ENCODE peak calls at places on chromosome 19, in six cellular contexts. J is spleen, L is astrocyte, N is mammary epithelial cell, V is uterus, W is skeletal muscle cell. X is an unnamed sample.

GRCh38 chr19:46416077-46416709 is 2.8 kb upstream of the CCDC8 start:
- DNase-seq in J (peak), L (peak), N (peak), V (peak), W (peak), X (no peak)

GRCh38 chr19:35903550-35904179 is 1.3 kb downstream of the HCST start:
- DNase-seq in J (peak), L (peak), N (peak), V (peak), W (peak), X (peak)

GRCh38 chr19:6736169-6736916 is 1.0 kb downstream of the GPR108 start:
- DNase-seq in J (peak), L (peak), N (peak), V (peak), W (peak), X (peak)

GRCh38 chr19:35395762-35396199 is 24.9 kb downstream of the GPR42 start:
- DNase-seq in J (no peak), L (no peak), N (no peak), V (no peak), W (no peak), X (no peak)

GRCh38 chr19:4366666-4367335 is 23.4 kb downstream of the MPND start:
- DNase-seq in J (peak), L (no peak), N (no peak), V (no peak), W (no peak), X (no peak)

GRCh38 chr19:44585371-44586141 is 27.8 kb upstream of the IGSF23 start:
- DNase-seq in J (no peak), L (peak), N (peak), V (no peak), W (no peak), X (no peak)

GRCh38 chr19:16447015-16447384 is 24.8 kb downstream of the EPS15L1 start:
- DNase-seq in J (peak), L (peak), N (peak), V (peak), W (peak), X (peak)

GRCh38 chr19:5627395-5627904 is 4.6 kb downstream of the SAFB start:
- DNase-seq in J (peak), L (peak), N (no peak), V (no peak), W (no peak), X (no peak)

GRCh38 chr19:4370418-4371041 is 27.2 kb downstream of the MPND start:
- DNase-seq in J (no peak), L (no peak), N (no peak), V (no peak), W (no peak), X (no peak)

GRCh38 chr19:12777217-12778019 is 2.1 kb upstream of the HOOK2 start:
- DNase-seq in J (peak), L (no peak), N (peak), V (peak), W (no peak), X (no peak)

GRCh38 chr19:35013820-35014754 is 14.0 kb downstream of the GRAMD1A start:
- DNase-seq in J (peak), L (no peak), N (no peak), V (no peak), W (no peak), X (no peak)

GRCh38 chr19:1133471-1133929 is 29.7 kb downstream of the GPX4 start:
- DNase-seq in J (no peak), L (no peak), N (no peak), V (no peak), W (no peak), X (no peak)
- H3K4me3 ChIP-seq in J (peak), L (no peak), N (no peak), V (no peak), W (no peak), X (no peak)

DNA sequence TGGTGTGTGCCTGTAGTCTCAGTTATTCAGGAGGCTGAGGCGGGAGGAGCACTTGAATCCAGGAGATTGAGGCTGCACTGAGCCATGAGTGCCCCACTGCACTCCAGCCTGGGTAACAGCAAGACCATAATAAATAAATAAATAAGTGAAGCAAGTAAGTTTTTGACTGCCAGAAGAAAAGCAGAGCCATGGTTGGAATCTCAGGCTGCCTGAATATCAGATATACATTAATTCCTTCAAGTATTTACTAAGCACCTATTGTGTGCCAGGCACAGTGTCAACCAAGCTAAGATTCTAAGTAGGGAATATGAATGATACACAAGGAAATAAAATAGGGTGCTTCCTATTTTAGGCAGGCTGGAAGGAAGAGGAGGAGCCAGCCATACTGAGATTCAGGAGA is 1.4 kb downstream of the GDF15 start:
- DNase-seq in J (no peak), L (no peak), N (no peak), V (no peak), W (no peak), X (no peak)
- H3K4me3 ChIP-seq in J (peak), L (peak), N (peak), V (no peak), W (peak), X (peak)

GRCh38 chr19:54162241-54162805 is 2.8 kb upstream of the LENG1 start:
- DNase-seq in J (peak), L (peak), N (peak), V (peak), W (no peak), X (no peak)
- H3K4me3 ChIP-seq in J (peak), L (peak), N (no peak), V (peak), W (peak), X (peak)

DNA sequence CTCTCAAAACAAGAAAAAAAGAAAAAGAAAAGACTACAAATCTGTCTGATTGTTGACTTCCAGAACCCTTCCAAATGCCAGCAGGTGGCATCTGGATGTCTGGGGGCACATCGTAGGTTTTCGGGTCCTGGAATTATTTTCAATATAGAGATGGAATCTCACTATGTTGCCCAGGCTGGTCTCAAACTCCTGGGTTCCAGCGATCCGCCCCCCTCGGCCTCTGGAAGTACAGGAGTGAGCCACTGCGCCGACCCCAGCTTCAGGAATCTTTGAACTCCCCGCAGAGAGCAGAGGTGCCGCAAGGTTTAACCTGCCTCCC is 567 bp upstream of the B3GNT3 start:
- DNase-seq in J (no peak), L (no peak), N (no peak), V (no peak), W (no peak), X (no peak)
- H3K4me3 ChIP-seq in J (peak), L (no peak), N (no peak), V (no peak), W (no peak), X (no peak)